ENCODE peak calls at places on chromosomes 3 and 15, in four cellular contexts. W is heart left ventricle, L is dorsolateral prefrontal cortex, S is A549. T is an unnamed sample.

GRCh38 chr3:143157957-143158548 is 38.5 kb downstream of the CHST2 start:
- DNase-seq in L (no peak), W (no peak), S (no peak), T (no peak)

GRCh38 chr3:181755959-181756358 is 44.2 kb downstream of the SOX2 start:
- DNase-seq in S (no peak), L (no peak), W (no peak), T (no peak)

GRCh38 chr15:78804391-78804792 is 6.9 kb downstream of the ADAMTS7 start:
- DNase-seq in S (no peak), L (no peak), W (peak; percentile 75), T (no peak)

GRCh38 chr3:142159083-142159740 is 9.9 kb upstream of the TFDP2 start:
- DNase-seq in W (no peak), S (no peak), L (no peak), T (no peak)

GRCh38 chr15:88623061-88623460 is 1.9 kb downstream of the AEN start:
- DNase-seq in W (no peak), L (no peak), S (peak; percentile 96), T (peak; percentile 98)

GRCh38 chr15:71547066-71547465 is 263.3 kb upstream of the NR2E3 start:
- DNase-seq in L (no peak), W (peak; percentile 65), S (no peak), T (no peak)

GRCh38 chr15:99169769-99170311 is 65.0 kb downstream of the SYNM start:
- DNase-seq in S (no peak), L (no peak), W (no peak), T (no peak)

GRCh38 chr3:151479452-151479851 is 18.6 kb upstream of the IGSF10 start:
- DNase-seq in S (no peak), W (no peak), L (no peak), T (no peak)

GRCh38 chr15:71599404-71600225 is 210.7 kb upstream of the NR2E3 start:
- DNase-seq in L (no peak), W (no peak), S (no peak), T (no peak)

GRCh38 chr3:134354612-134355275 is 19.5 kb downstream of the AMOTL2 start:
- DNase-seq in W (no peak), L (peak; percentile 39), S (no peak), T (no peak)

GRCh38 chr3:144816366-144816765 is 844.7 kb downstream of the DIPK2A start:
- DNase-seq in W (no peak), L (no peak), S (no peak), T (no peak)

GRCh38 chr15:83570756-83571155 is 83.2 kb upstream of the ADAMTSL3 start:
- DNase-seq in W (no peak), L (no peak), S (no peak), T (no peak)

GRCh38 chr3:101950985-101951733 is 101.8 kb downstream of the NFKBIZ start:
- DNase-seq in L (no peak), S (no peak), W (no peak), T (peak; percentile 27)

GRCh38 chr3:5220667-5221431 is 33.3 kb downstream of the EDEM1 start:
- DNase-seq in S (no peak), W (no peak), L (no peak), T (no peak)

GRCh38 chr15:52505141-52505540 is 23.5 kb downstream of the MYO5A start:
- DNase-seq in L (no peak), W (no peak), S (no peak), T (no peak)

GRCh38 chr3:186151077-186151971 is 42.4 kb upstream of the ETV5 start:
- DNase-seq in L (no peak), W (no peak), S (no peak), T (no peak)

GRCh38 chr15:67915374-67916050 is 75.7 kb upstream of the RNU6-1 start:
- DNase-seq in W (no peak), S (peak; percentile 54), L (no peak), T (no peak)

DNA sequence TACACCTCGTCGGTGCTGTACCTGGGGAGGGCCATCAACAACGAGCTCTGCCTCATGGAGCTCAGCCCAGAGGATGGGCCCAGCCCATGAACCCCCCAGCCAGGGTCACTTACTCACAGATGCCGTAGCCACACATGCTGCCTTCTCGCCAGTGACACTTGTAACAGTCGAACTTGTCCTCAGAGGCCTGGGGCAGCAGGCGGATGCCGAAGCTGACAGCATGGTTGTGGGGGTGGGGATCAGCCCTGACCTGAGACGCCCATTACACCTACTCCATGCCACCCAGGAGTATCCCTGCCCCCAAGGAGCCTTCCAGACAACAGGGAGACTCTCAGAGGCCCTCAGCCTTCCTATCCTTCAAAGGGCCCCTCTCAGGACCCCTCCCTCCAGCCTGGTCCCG is 12.1 kb downstream of the ALS2CL start:
- DNase-seq in W (no peak), S (no peak), L (no peak), T (no peak)
- H3K27ac ChIP-seq in W (no peak overlapping the region), S (no peak overlapping the region), L (no peak overlapping the region), T (peak overlapping the region; percentile 58)

DNA sequence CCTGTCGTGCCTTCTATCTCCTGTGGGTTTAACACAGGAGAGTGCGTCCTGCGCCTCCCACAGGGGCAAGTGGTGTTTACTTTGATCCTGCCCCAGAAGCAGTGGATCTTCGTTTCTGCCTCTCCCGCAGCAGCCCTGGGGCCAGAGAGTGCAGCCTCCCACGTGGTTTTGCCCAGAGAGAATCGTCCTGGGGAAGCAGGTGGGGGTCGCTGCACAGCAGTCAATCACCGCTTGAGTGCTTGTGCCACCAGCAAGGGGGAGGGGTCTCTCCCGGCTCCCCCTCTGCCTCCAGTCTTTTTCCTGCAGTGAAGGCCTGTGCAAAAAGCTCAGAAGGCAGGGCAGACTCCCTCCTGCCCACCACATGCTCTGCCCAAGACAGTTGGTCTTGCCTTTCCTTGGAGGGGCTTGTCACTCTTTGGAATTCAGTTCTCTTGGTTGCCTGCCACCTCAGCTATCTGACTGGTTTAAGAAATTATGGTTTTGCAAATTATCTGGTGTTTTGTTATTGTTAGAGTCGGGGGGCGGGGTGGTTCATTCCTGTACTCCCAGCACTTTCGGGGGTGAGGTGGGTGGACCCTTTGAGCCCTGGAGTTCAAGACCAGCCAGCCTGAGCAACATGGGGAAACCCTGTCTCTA is 26.9 kb downstream of the STOML1 start:
- DNase-seq in L (no peak), S (no peak), W (no peak), T (no peak)
- TF ChIP-seq CTCF in L (no peak), S (peak; percentile 38), W (peak; percentile 5), T (peak; percentile 68)

GRCh38 chr3:130850044-130850797 is 43.7 kb upstream of the ATP2C1 start:
- DNase-seq in S (no peak), L (no peak), W (no peak), T (peak; percentile 20)

GRCh38 chr3:130849111-130849552 is 44.8 kb upstream of the ATP2C1 start:
- DNase-seq in W (no peak), L (no peak), S (no peak), T (no peak)

GRCh38 chr3:130854208-130854864 is 39.5 kb upstream of the ATP2C1 start:
- DNase-seq in W (no peak), L (no peak), S (no peak), T (no peak)

GRCh38 chr3:130846181-130846580 is 47.7 kb upstream of the ATP2C1 start:
- DNase-seq in W (no peak), L (no peak), S (no peak), T (peak; percentile 44)

DNA sequence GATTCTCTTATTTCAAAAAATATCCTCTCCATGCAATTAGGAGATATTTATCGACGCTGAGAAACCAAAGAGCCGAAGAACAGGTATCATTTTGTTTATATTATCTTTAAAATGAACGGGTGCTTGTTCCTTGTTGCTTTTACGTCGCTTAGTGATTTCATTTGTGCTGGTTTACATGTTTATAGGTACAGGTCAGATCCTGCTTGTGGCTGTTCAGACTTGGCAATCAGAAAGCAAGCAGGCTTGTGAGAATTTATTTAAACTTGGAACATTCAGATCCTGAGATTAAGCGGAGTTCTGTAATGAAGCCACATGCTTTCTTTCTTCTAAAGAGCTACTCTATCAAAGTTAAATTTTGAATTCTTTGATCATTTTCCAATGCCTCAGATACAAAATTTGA is 43.0 kb upstream of the ATP2C1 start:
- DNase-seq in S (no peak), W (no peak), L (no peak), T (no peak)
- H3K27ac ChIP-seq in S (no peak overlapping the region), W (peak overlapping the region; percentile 82), L (peak overlapping the region; percentile 82), T (no peak overlapping the region)

GRCh38 chr3:18758047-18758704 is 333.0 kb upstream of the SATB1 start:
- DNase-seq in L (no peak), W (no peak), S (peak; percentile 1), T (peak; percentile 1)
- TF ChIP-seq CTCF in L (peak; percentile 49), W (peak; percentile 36), S (peak; percentile 20), T (peak; percentile 26)

T was measured in RWPE1.